ENCODE peak calls at places on chromosomes 6 and 20, in nine cellular contexts. G is skeletal muscle cell; I is neuronal stem cell; W is AG08396; E is right atrium auricular region; Y is iPS-NIHi11; L is activated CD8-positive, alpha-beta memory T cell treated with anti-CD3 and anti-CD28 coated beads, Interleukin-2, amount 50 U/mL, for 48 hours; N is GM12878; M is sigmoid colon. Z is an unnamed sample.
A peak's percentile ranks its signal among the peaks of the same experiment; 100 is the strongest.

GRCh38 chr6:35168461-35168861 is 27.3 kb upstream of the TCP11 start:
- DNase-seq in G (no peak), I (peak; percentile 37), W (no peak), E (no peak), Y (no peak), L (no peak), N (no peak), M (no peak), Z (no peak)

GRCh38 chr6:17212541-17213371 is 68.4 kb upstream of the RBM24 start:
- DNase-seq in G (no peak), I (peak; percentile 63), W (no peak), E (peak; percentile 60), Y (peak; percentile 12), L (no peak), N (no peak), M (peak; percentile 68), Z (no peak)

GRCh38 chr20:19582782-19583181 is 175.3 kb upstream of the RIN2 start:
- DNase-seq in G (no peak), I (no peak), W (no peak), E (no peak), Y (no peak), L (no peak), N (no peak), M (no peak), Z (no peak)

GRCh38 chr6:74946961-74947360 is 258.9 kb downstream of the COL12A1 start:
- DNase-seq in G (peak; percentile 34), I (no peak), W (peak; percentile 23), E (no peak), Y (no peak), L (no peak), N (no peak), M (no peak), Z (no peak)

GRCh38 chr6:128461517-128461916 is 58.9 kb downstream of the PTPRK start:
- DNase-seq in G (no peak), I (no peak), W (no peak), E (no peak), Y (no peak), L (no peak), N (no peak), M (no peak), Z (no peak)

GRCh38 chr20:40999841-41000240 is 28.8 kb upstream of the TOP1 start:
- DNase-seq in G (no peak), I (no peak), W (no peak), E (no peak), Y (no peak), L (no peak), N (no peak), M (no peak), Z (no peak)

GRCh38 chr6:143885116-143885515 is 20.8 kb downstream of the ZC2HC1B start:
- DNase-seq in G (no peak), I (no peak), W (no peak), E (no peak), Y (no peak), L (no peak), N (no peak), M (no peak), Z (no peak)

GRCh38 chr6:37965964-37966676 is 146.6 kb downstream of the ZFAND3 start:
- DNase-seq in G (no peak), I (no peak), W (no peak), E (no peak), Y (no peak), L (no peak), N (no peak), M (no peak), Z (no peak)

GRCh38 chr6:55643868-55644267 is 64.9 kb upstream of the HMGCLL1 start:
- DNase-seq in G (peak; percentile 58), I (no peak), W (no peak), E (no peak), Y (no peak), L (no peak), N (no peak), M (no peak), Z (no peak)

GRCh38 chr6:3755637-3756515 is 4.4 kb upstream of the PXDC1 start:
- DNase-seq in G (no peak), I (no peak), W (no peak), E (no peak), Y (peak; percentile 49), L (no peak), N (no peak), M (no peak), Z (no peak)

GRCh38 chr6:158048589-158048988 is 66.9 kb downstream of the SYNJ2 start:
- DNase-seq in G (no peak), I (no peak), W (no peak), E (no peak), Y (no peak), L (no peak), N (no peak), M (no peak), Z (no peak)

GRCh38 chr20:47792021-47792618 is 6.8 kb upstream of the SULF2 start:
- DNase-seq in G (peak; percentile 92), I (no peak), W (peak; percentile 65), E (peak; percentile 88), Y (peak; percentile 23), L (no peak), N (no peak), M (peak; percentile 91), Z (no peak)

GRCh38 chr6:2817778-2818443 is 23.8 kb downstream of the SERPINB1 start:
- DNase-seq in G (no peak), I (no peak), W (no peak), E (no peak), Y (peak; percentile 5), L (no peak), N (no peak), M (no peak), Z (no peak)

GRCh38 chr6:7721654-7722053 is 4.2 kb upstream of the BMP6 start:
- DNase-seq in G (no peak), I (no peak), W (peak; percentile 30), E (no peak), Y (no peak), L (no peak), N (no peak), M (no peak), Z (no peak)

GRCh38 chr20:53517146-53517545 is 76.5 kb downstream of the ZNF217 start:
- DNase-seq in G (no peak), I (no peak), W (peak; percentile 29), E (no peak), Y (no peak), L (peak; percentile 22), N (no peak), M (peak; percentile 52), Z (no peak)

GRCh38 chr6:79536615-79536968 is 638 bp downstream of the LCA5 start:
- DNase-seq in G (no peak), I (no peak), W (peak; percentile 12), E (peak; percentile 69), Y (no peak), L (no peak), N (no peak), M (peak; percentile 78), Z (no peak)

GRCh38 chr6:149137594-149137993 is 179.9 kb upstream of the TAB2 start:
- DNase-seq in G (no peak), I (no peak), W (no peak), E (no peak), Y (no peak), L (no peak), N (no peak), M (no peak), Z (no peak)

GRCh38 chr6:16244869-16245451 is 6.6 kb downstream of the GMPR start:
- DNase-seq in G (no peak), I (no peak), W (no peak), E (no peak), Y (peak; percentile 46), L (no peak), N (no peak), M (no peak), Z (no peak)

GRCh38 chr20:17809714-17810631 is 110.2 kb downstream of the BANF2 start:
- DNase-seq in G (no peak), I (no peak), W (no peak), E (no peak), Y (peak; percentile 38), L (no peak), N (no peak), M (peak; percentile 49), Z (peak; percentile 71)

GRCh38 chr20:9241721-9242427 is 173.0 kb downstream of the PLCB4 start:
- DNase-seq in G (no peak), I (no peak), W (peak; percentile 14), E (no peak), Y (no peak), L (no peak), N (no peak), M (no peak), Z (no peak)

GRCh38 chr20:51500311-51500710 is 42.2 kb downstream of the NFATC2 start:
- DNase-seq in G (no peak), I (no peak), W (no peak), E (no peak), Y (no peak), L (no peak), N (peak; percentile 37), M (no peak), Z (no peak)

GRCh38 chr20:56788041-56788670 is 159.1 kb downstream of the TFAP2C start:
- DNase-seq in G (peak; percentile 80), I (no peak), W (peak; percentile 77), E (no peak), Y (no peak), L (no peak), N (no peak), M (peak; percentile 81), Z (peak; percentile 50)

GRCh38 chr6:164048840-164049239 is 634.3 kb downstream of the QKI start:
- DNase-seq in G (no peak), I (no peak), W (no peak), E (no peak), Y (no peak), L (no peak), N (no peak), M (no peak), Z (no peak)

GRCh38 chr6:152240983-152241766 is 396.0 kb downstream of the SYNE1 start:
- DNase-seq in G (no peak), I (no peak), W (no peak), E (no peak), Y (no peak), L (no peak), N (no peak), M (no peak), Z (no peak)

GRCh38 chr6:134373282-134373922 is 55.5 kb upstream of the SGK1 start:
- DNase-seq in G (peak; percentile 91), I (no peak), W (peak; percentile 67), E (peak; percentile 83), Y (no peak), L (no peak), N (peak; percentile 85), M (peak; percentile 78), Z (no peak)

GRCh38 chr20:37342231-37343177 is 3.4 kb upstream of the SRC start:
- DNase-seq in G (no peak), I (no peak), W (no peak), E (no peak), Y (no peak), L (no peak), N (no peak), M (no peak), Z (no peak)

GRCh38 chr6:167577891-167578361 is 248.8 kb upstream of the AFDN start:
- DNase-seq in G (no peak), I (no peak), W (no peak), E (no peak), Y (peak; percentile 12), L (no peak), N (no peak), M (peak; percentile 52), Z (no peak)

GRCh38 chr20:44586289-44586911 is 4.0 kb downstream of the PKIG start:
- DNase-seq in G (no peak), I (no peak), W (no peak), E (no peak), Y (no peak), L (no peak), N (peak; percentile 98), M (no peak), Z (no peak)

GRCh38 chr20:4726710-4727391 is 5.1 kb downstream of the PRND start:
- DNase-seq in G (peak; percentile 41), I (no peak), W (peak; percentile 30), E (no peak), Y (no peak), L (no peak), N (peak; percentile 24), M (no peak), Z (no peak)

GRCh38 chr20:17787816-17788215 is 88.0 kb downstream of the BANF2 start:
- DNase-seq in G (no peak), I (no peak), W (no peak), E (no peak), Y (no peak), L (no peak), N (no peak), M (no peak), Z (no peak)

GRCh38 chr6:100050550-100050949 is 56.5 kb upstream of the MCHR2 start:
- DNase-seq in G (no peak), I (no peak), W (no peak), E (no peak), Y (no peak), L (no peak), N (no peak), M (no peak), Z (no peak)